ENCODE peak calls at places on chromosomes 12 and 14, in six cellular contexts. G is endothelial cell, U is Calu3, N is thyroid gland, D is glutamatergic neuron, B is fibroblast of mammary gland. V is an unnamed sample.

GRCh38 chr12:33795536-33795935 is 226.8 kb upstream of the ALG10 start:
- DNase-seq in G (no peak), U (peak), N (no peak), D (no peak), B (no peak), V (no peak)

GRCh38 chr12:59938190-59938962 is 342.5 kb downstream of the SLC16A7 start:
- DNase-seq in G (no peak), U (no peak), N (no peak), D (no peak), B (no peak), V (no peak)

GRCh38 chr12:2608608-2608945 is 186.2 kb upstream of the FKBP4 start:
- DNase-seq in G (no peak), U (no peak), N (no peak), D (no peak), B (no peak), V (no peak)

GRCh38 chr12:124369055-124369900 is 74.4 kb downstream of the RFLNA start:
- DNase-seq in G (no peak), U (peak), N (peak), D (no peak), B (peak), V (no peak)

GRCh38 chr14:62117010-62117717 is 354.9 kb downstream of the SNAPC1 start:
- DNase-seq in G (peak), U (peak), N (peak), D (peak), B (peak), V (peak)

GRCh38 chr14:67746927-67747326 is 45.2 kb downstream of the RDH12 start:
- DNase-seq in G (no peak), U (no peak), N (no peak), D (no peak), B (no peak), V (no peak)

GRCh38 chr12:121784460-121784859 is 9.0 kb downstream of the RHOF start:
- DNase-seq in G (no peak), U (no peak), N (no peak), D (no peak), B (peak), V (no peak)

GRCh38 chr14:95808371-95808770 is 68.3 kb upstream of the TUNAR start:
- DNase-seq in G (no peak), U (no peak), N (no peak), D (no peak), B (no peak), V (no peak)

GRCh38 chr14:47959753-47960152 is 284.3 kb upstream of the MDGA2 start:
- DNase-seq in G (no peak), U (no peak), N (no peak), D (no peak), B (no peak), V (no peak)

GRCh38 chr12:56808954-56809353 is 45.8 kb downstream of the HSD17B6 start:
- DNase-seq in G (no peak), U (no peak), N (no peak), D (no peak), B (peak), V (no peak)

GRCh38 chr14:93056840-93057585 is 58.7 kb downstream of the ITPK1 start:
- DNase-seq in G (no peak), U (no peak), N (no peak), D (no peak), B (no peak), V (no peak)

GRCh38 chr14:99518441-99519346 is 37.5 kb downstream of the CCNK start:
- DNase-seq in G (peak), U (peak), N (peak), D (peak), B (peak), V (peak)

GRCh38 chr14:72495668-72496067 is 398.2 kb downstream of the DPF3 start:
- DNase-seq in G (no peak), U (no peak), N (no peak), D (no peak), B (peak), V (no peak)

GRCh38 chr12:104519190-104519857 is 62.6 kb downstream of the CHST11 start:
- DNase-seq in G (no peak), U (no peak), N (no peak), D (no peak), B (no peak), V (no peak)

GRCh38 chr12:93707836-93708235 is 30.7 kb downstream of the CRADD start:
- DNase-seq in G (no peak), U (no peak), N (no peak), D (no peak), B (peak), V (no peak)

GRCh38 chr12:124036117-124037109 is 63.4 kb downstream of the ZNF664 start:
- DNase-seq in G (peak), U (peak), N (peak), D (peak), B (peak), V (no peak)

GRCh38 chr12:93790472-93791152 is 113.4 kb downstream of the CRADD start:
- DNase-seq in G (no peak), U (peak), N (no peak), D (no peak), B (peak), V (no peak)

GRCh38 chr12:75717902-75718301 is 206.5 kb upstream of the KRR1 start:
- DNase-seq in G (no peak), U (no peak), N (no peak), D (no peak), B (no peak), V (no peak)

GRCh38 chr12:98470469-98471082 is 44.8 kb upstream of the TMPO start:
- DNase-seq in G (no peak), U (no peak), N (no peak), D (no peak), B (peak), V (no peak)

GRCh38 chr14:99001241-99001640 is 270.8 kb downstream of the BCL11B start:
- DNase-seq in G (no peak), U (no peak), N (no peak), D (no peak), B (no peak), V (no peak)

GRCh38 chr14:36647827-36648753 is 13.6 kb upstream of the PAX9 start:
- DNase-seq in G (peak), U (peak), N (peak), D (peak), B (peak), V (peak)

GRCh38 chr12:115185529-115185928 is 501.6 kb upstream of the TBX3 start:
- DNase-seq in G (no peak), U (no peak), N (no peak), D (no peak), B (peak), V (no peak)

GRCh38 chr12:124727244-124727673 is 136.4 kb downstream of the SCARB1 start:
- DNase-seq in G (no peak), U (peak), N (peak), D (peak), B (peak), V (no peak)

GRCh38 chr12:121775501-121775900 is 18.0 kb downstream of the RHOF start:
- DNase-seq in G (no peak), U (no peak), N (peak), D (no peak), B (no peak), V (no peak)

GRCh38 chr14:38982837-38983236 is 120.2 kb downstream of the SEC23A start:
- DNase-seq in G (no peak), U (no peak), N (no peak), D (no peak), B (no peak), V (no peak)

GRCh38 chr12:69065804-69066203 is 132.8 kb upstream of the CPM start:
- DNase-seq in G (no peak), U (peak), N (no peak), D (no peak), B (no peak), V (no peak)

GRCh38 chr14:61343471-61343870 is 22.1 kb downstream of the PRKCH start:
- DNase-seq in G (no peak), U (no peak), N (no peak), D (no peak), B (peak), V (no peak)

GRCh38 chr14:35336171-35337073 is 44.2 kb downstream of the PSMA6 start:
- DNase-seq in G (peak), U (peak), N (peak), D (no peak), B (peak), V (no peak)

GRCh38 chr12:65829716-65830115 is 5.4 kb downstream of the HMGA2 start:
- DNase-seq in G (no peak), U (no peak), N (no peak), D (no peak), B (no peak), V (no peak)

GRCh38 chr14:54537651-54538050 is 27.9 kb downstream of the CGRRF1 start:
- DNase-seq in G (no peak), U (no peak), N (no peak), D (no peak), B (no peak), V (no peak)

GRCh38 chr14:61493239-61493638 is 171.9 kb downstream of the PRKCH start:
- DNase-seq in G (no peak), U (no peak), N (no peak), D (no peak), B (peak), V (no peak)

GRCh38 chr12:15714256-15714655 is 74.9 kb downstream of the EPS8 start:
- DNase-seq in G (no peak), U (no peak), N (peak), D (no peak), B (no peak), V (no peak)

GRCh38 chr14:103724116-103724515 is 8.5 kb downstream of the ZFYVE21 start:
- DNase-seq in G (no peak), U (no peak), N (no peak), D (no peak), B (peak), V (no peak)

GRCh38 chr12:51062631-51063397 is 14.7 kb downstream of the LETMD1 start:
- DNase-seq in G (no peak), U (no peak), N (no peak), D (no peak), B (no peak), V (no peak)

GRCh38 chr12:3882396-3882795 is 9.2 kb upstream of the PARP11 start:
- DNase-seq in G (no peak), U (no peak), N (no peak), D (no peak), B (no peak), V (no peak)

GRCh38 chr12:3881208-3881980 is 8.2 kb upstream of the PARP11 start:
- DNase-seq in G (no peak), U (no peak), N (no peak), D (no peak), B (no peak), V (no peak)

GRCh38 chr12:3885179-3886094 is 12.2 kb upstream of the PARP11 start:
- DNase-seq in G (peak), U (peak), N (no peak), D (no peak), B (peak), V (no peak)

GRCh38 chr12:3884671-3885070 is 11.5 kb upstream of the PARP11 start:
- DNase-seq in G (no peak), U (no peak), N (no peak), D (no peak), B (no peak), V (no peak)

GRCh38 chr12:3882896-3883564 is 9.8 kb upstream of the PARP11 start:
- DNase-seq in G (no peak), U (no peak), N (no peak), D (no peak), B (peak), V (no peak)
- TF ChIP-seq CTCF in G (peak), U (no peak), N (no peak), D (no peak), B (peak), V (no peak)

DNA sequence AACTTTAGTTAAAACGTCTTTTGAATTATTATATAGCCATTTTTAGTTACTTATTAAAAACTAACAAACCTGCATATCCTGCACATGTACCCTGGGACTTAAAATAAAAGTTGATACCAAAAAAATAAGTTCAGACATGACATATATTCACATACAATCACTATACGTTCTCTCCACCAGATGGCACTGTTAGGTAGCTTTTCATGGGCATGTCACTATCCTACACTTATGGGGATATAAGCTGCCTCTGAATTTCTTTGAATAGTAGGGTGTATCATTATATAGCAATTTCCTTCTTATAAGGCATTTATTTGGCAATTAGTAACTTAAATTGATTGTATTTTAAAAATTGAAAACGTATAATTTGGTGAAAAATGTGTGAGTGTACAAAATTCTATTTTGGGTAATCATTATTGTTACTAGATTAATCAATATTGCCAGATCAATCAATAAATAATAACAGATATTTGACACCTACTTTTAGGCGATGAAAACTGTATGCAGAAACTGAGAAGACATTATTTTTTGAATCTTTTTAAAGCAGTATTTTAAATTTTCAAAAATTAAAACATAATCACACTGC is 31.8 kb upstream of the OR10A7 start:
- DNase-seq in G (peak), U (peak), N (no peak), D (no peak), B (peak), V (no peak)
- TF ChIP-seq CTCF in G (peak), U (peak), N (peak), D (peak), B (peak), V (peak)

GRCh38 chr12:53989227-53990113 is 4.5 kb downstream of the HOXC10 start:
- DNase-seq in G (no peak), U (peak), N (no peak), D (peak), B (peak), V (no peak)
- TF ChIP-seq CTCF in G (peak), U (peak), N (no peak), D (peak), B (peak), V (peak)

GRCh38 chr12:67355428-67356385 is 86.5 kb downstream of the CAND1 start:
- DNase-seq in G (peak), U (peak), N (peak), D (no peak), B (peak), V (no peak)
- TF ChIP-seq CTCF in G (peak), U (peak), N (peak), D (peak), B (peak), V (peak)

GRCh38 chr14:64296561-64296960 is 2.4 kb upstream of the ESR2 start:
- DNase-seq in G (no peak), U (no peak), N (no peak), D (no peak), B (peak), V (no peak)

GRCh38 chr14:64293976-64294671 is at the start of gene ESR2:
- DNase-seq in G (peak), U (peak), N (peak), D (peak), B (peak), V (peak)

GRCh38 chr14:64303471-64303917 is 9.3 kb upstream of the ESR2 start:
- DNase-seq in G (no peak), U (no peak), N (no peak), D (no peak), B (peak), V (no peak)

GRCh38 chr14:64294672-64295413 is 672 bp upstream of the ESR2 start:
- DNase-seq in G (peak), U (peak), N (peak), D (peak), B (peak), V (peak)

DNA sequence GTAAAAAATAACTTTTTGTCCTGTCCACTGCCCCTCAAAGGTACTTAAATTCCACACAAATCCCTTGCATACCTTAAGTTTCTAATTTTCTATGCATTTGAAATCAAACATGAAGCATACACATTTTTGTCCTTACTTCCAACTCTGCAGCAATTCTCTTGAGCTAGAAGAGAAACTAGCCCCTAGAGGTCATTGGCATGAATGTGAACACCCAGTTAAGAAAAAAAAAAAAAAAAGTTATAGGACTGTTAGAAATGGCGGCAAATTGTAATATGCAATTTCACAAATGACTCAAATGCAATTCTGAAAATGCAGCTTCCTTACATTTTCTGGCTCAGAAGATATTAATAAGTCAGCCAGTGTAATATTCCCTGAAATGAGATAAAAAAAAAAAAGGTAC is 4.6 kb upstream of the ESR2 start:
- DNase-seq in G (no peak), U (no peak), N (no peak), D (no peak), B (peak), V (no peak)
- TF ChIP-seq CTCF in G (peak), U (no peak), N (no peak), D (no peak), B (no peak), V (no peak)